ENCODE peak calls at places on chromosomes 6 and 20, in six cellular contexts. F, K, P, T, S and A are unnamed samples.

GRCh38 chr6:108165714-108166663 is at the start of gene NR2E1:
- DNase-seq in S (no peak), F (no peak), P (peak; percentile 9), T (peak; percentile 50), K (no peak), A (no peak)

GRCh38 chr6:98487612-98488011 is 346.8 kb upstream of the POU3F2 start:
- DNase-seq in S (no peak), T (no peak), K (no peak), F (no peak), P (no peak), A (no peak)

GRCh38 chr20:63703471-63703975 is 4.3 kb downstream of the ARFRP1 start:
- DNase-seq in S (peak; percentile 15), P (no peak), F (no peak), T (peak; percentile 73), K (no peak), A (no peak)

GRCh38 chr6:71326611-71327010 is 38.0 kb downstream of the OGFRL1 start:
- DNase-seq in F (peak; percentile 45), T (no peak), P (no peak), K (no peak), S (no peak), A (no peak)

GRCh38 chr6:150641398-150642139 is 41.9 kb downstream of the PLEKHG1 start:
- DNase-seq in T (no peak), S (no peak), P (no peak), K (no peak), F (no peak), A (peak; percentile 29)

GRCh38 chr6:25384967-25385366 is 105.8 kb downstream of the CARMIL1 start:
- DNase-seq in S (no peak), K (no peak), T (no peak), P (peak; percentile 4), F (no peak), A (peak; percentile 67)

GRCh38 chr20:543369-544152 is at the start of gene CSNK2A1:
- DNase-seq in P (peak; percentile 94), T (peak; percentile 97), F (peak; percentile 95), S (peak; percentile 95), K (peak; percentile 96), A (peak; percentile 86)

GRCh38 chr6:35496851-35497570 is at the start of gene TEAD3:
- DNase-seq in K (peak; percentile 59), P (peak; percentile 56), T (peak; percentile 84), S (peak; percentile 58), F (peak; percentile 68), A (peak; percentile 22)

GRCh38 chr20:35547319-35547718 is 5.4 kb downstream of the ERGIC3 start:
- DNase-seq in F (no peak), T (no peak), S (no peak), K (no peak), P (no peak), A (no peak)

GRCh38 chr6:137769797-137770362 is 97.2 kb upstream of the TNFAIP3 start:
- DNase-seq in F (no peak), P (no peak), S (no peak), K (no peak), T (no peak), A (no peak)

GRCh38 chr20:13650474-13650873 is 11.7 kb upstream of the TASP1 start:
- DNase-seq in F (no peak), S (no peak), K (no peak), P (no peak), T (no peak), A (no peak)

GRCh38 chr20:2305479-2305878 is 9.7 kb downstream of the TGM3 start:
- DNase-seq in P (no peak), S (no peak), F (no peak), K (no peak), T (no peak), A (no peak)

GRCh38 chr20:9878096-9878495 is 39.2 kb upstream of the PAK5 start:
- DNase-seq in S (no peak), K (no peak), T (no peak), F (no peak), P (no peak), A (no peak)

GRCh38 chr6:15901141-15902115 is 227.5 kb upstream of the MYLIP start:
- DNase-seq in K (no peak), P (no peak), S (no peak), T (no peak), F (peak; percentile 26), A (no peak)

GRCh38 chr20:7714549-7714948 is 225.7 kb downstream of the HAO1 start:
- DNase-seq in T (no peak), P (no peak), K (no peak), S (no peak), F (no peak), A (no peak)

GRCh38 chr6:110338820-110339470 is 19.2 kb downstream of the METTL24 start:
- DNase-seq in P (peak; percentile 37), T (no peak), K (no peak), F (no peak), S (no peak), A (no peak)

GRCh38 chr6:7542878-7543394 is 1.5 kb downstream of the DSP start:
- DNase-seq in K (no peak), P (peak; percentile 41), F (peak; percentile 72), S (peak; percentile 75), T (peak; percentile 92), A (peak; percentile 26)

GRCh38 chr20:11912664-11913415 is 4.9 kb upstream of the BTBD3 start:
- DNase-seq in T (no peak), P (no peak), S (no peak), F (no peak), K (no peak), A (no peak)

GRCh38 chr6:145929037-145929633 is 35.0 kb downstream of the SHPRH start:
- DNase-seq in K (no peak), T (no peak), F (peak; percentile 58), P (peak; percentile 60), S (no peak), A (peak; percentile 25)

GRCh38 chr6:156068870-156069269 is 613.2 kb upstream of the NOX3 start:
- DNase-seq in F (no peak), K (no peak), T (no peak), P (no peak), S (no peak), A (no peak)

GRCh38 chr6:21539621-21540100 is 53.9 kb upstream of the SOX4 start:
- DNase-seq in S (no peak), K (no peak), T (no peak), F (no peak), P (no peak), A (no peak)

GRCh38 chr6:142833054-142833453 is 111.9 kb downstream of the HIVEP2 start:
- DNase-seq in T (no peak), P (peak; percentile 98), S (no peak), F (peak; percentile 90), K (no peak), A (peak; percentile 95)

GRCh38 chr6:98272061-98272460 is 562.3 kb upstream of the POU3F2 start:
- DNase-seq in K (no peak), S (no peak), F (no peak), P (no peak), T (no peak), A (no peak)

GRCh38 chr6:56552212-56553130 is 90.2 kb downstream of the DST start:
- DNase-seq in S (no peak), F (peak; percentile 52), P (peak; percentile 76), K (no peak), T (no peak), A (peak; percentile 80)

GRCh38 chr6:24566020-24566752 is 71.4 kb downstream of the ALDH5A1 start:
- DNase-seq in S (no peak), F (peak; percentile 34), K (no peak), T (no peak), P (peak; percentile 10), A (peak; percentile 20)

GRCh38 chr6:159758031-159759001 is 3.5 kb upstream of the ACAT2 start:
- DNase-seq in F (peak; percentile 58), K (no peak), S (no peak), P (peak; percentile 81), T (no peak), A (peak; percentile 72)

GRCh38 chr6:87944541-87944954 is 103.1 kb upstream of the SPACA1 start:
- DNase-seq in P (peak; percentile 36), T (peak; percentile 57), S (no peak), F (peak; percentile 60), K (no peak), A (peak; percentile 78)

GRCh38 chr6:138817799-138818198 is 21.9 kb downstream of the ECT2L start:
- DNase-seq in T (no peak), P (peak; percentile 81), F (peak; percentile 98), K (no peak), S (no peak), A (peak; percentile 86)

GRCh38 chr6:99331531-99331930 is 17.9 kb downstream of the FAXC start:
- DNase-seq in P (no peak), T (no peak), S (no peak), F (no peak), K (no peak), A (no peak)

GRCh38 chr6:79812195-79812594 is 135.2 kb downstream of the ELOVL4 start:
- DNase-seq in F (no peak), P (no peak), K (no peak), S (no peak), T (no peak), A (no peak)

GRCh38 chr6:34281702-34282334 is 33.0 kb upstream of the SMIM29 start:
- DNase-seq in F (no peak), P (no peak), K (no peak), S (no peak), T (no peak), A (no peak)
- H3K4me1 ChIP-seq in F (peaks cover 6% of the 10 kb centered on the region), P (peaks cover 8% of the 10 kb centered on the region), K (no peaks in the 10 kb centered on the region), S (peaks cover 18% of the 10 kb centered on the region), T (peaks cover 3% of the 10 kb centered on the region), A (no peaks in the 10 kb centered on the region)

DNA sequence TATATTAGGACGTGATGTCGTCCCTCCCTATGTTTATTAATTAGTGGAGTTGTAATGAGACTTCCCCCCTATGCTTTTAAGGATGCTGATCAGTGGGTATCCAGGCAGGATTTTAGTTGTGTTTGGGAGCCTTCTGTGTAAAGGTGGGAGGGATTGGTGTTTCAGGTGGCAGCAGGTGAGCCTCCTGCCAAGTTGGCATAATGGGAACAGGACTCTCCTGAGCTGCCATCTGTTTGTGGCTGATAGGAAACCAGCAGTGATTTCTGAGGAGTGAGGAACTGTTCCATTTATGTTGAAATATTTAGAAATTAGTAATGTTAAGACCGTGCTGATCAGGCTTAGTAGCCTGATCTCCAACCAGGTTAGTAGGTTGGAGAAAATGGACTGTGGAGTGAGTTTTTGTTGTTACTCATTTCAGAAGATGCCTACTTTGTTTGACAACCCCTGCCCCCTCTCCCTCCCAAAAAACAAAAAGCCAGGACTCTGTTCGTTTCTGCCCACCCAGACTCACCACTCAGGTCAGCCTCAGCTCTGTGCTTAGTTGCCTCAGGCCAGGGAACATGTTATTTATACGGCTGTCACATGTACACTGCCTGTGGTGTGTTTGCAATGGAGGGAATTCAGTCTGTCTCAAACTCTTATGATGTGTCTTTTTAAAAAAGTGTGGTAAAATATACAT is 55.4 kb upstream of the TULP4 start:
- DNase-seq in T (no peak), P (no peak), S (no peak), F (no peak), K (no peak), A (no peak)
- H3K4me1 ChIP-seq in T (no peaks in the 10 kb centered on the region), P (peaks cover 3% of the 10 kb centered on the region), S (no peaks in the 10 kb centered on the region), F (peaks cover 2% of the 10 kb centered on the region), K (peaks cover 29% of the 10 kb centered on the region), A (no peaks in the 10 kb centered on the region)

GRCh38 chr6:3418521-3419060 is 38.3 kb downstream of the SLC22A23 start:
- DNase-seq in T (no peak), S (no peak), P (peak; percentile 18), K (no peak), F (no peak), A (no peak)
- H3K4me1 ChIP-seq in T (peaks cover 36% of the 10 kb centered on the region), S (no peaks in the 10 kb centered on the region), P (no peaks in the 10 kb centered on the region), K (no peaks in the 10 kb centered on the region), F (peaks cover 6% of the 10 kb centered on the region), A (peaks cover 37% of the 10 kb centered on the region)

DNA sequence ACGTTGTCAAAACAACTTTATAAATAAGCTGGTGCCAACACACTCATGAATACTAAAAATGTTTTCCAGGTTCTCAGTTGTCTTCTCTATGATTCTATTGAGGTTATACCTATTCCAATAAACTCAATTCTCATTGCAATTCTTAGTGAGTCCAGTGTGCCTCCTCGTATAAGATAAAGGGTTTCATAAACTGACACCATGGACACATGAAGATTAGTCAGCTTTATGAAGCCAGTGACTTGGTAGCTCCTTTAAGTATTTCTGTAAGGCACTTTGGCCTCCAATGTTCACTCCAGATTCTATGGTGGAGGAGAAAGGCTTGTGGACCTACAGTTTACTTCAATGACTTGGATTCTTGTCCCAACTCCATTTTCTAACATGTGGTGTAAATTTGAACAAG is 521.3 kb upstream of the JARID2 start:
- DNase-seq in S (no peak), P (no peak), T (no peak), K (no peak), F (no peak), A (no peak)
- H3K4me1 ChIP-seq in S (peaks cover 18% of the 10 kb centered on the region), P (peaks cover 10% of the 10 kb centered on the region), T (no peaks in the 10 kb centered on the region), K (peaks cover 13% of the 10 kb centered on the region), F (no peaks in the 10 kb centered on the region), A (peaks cover 4% of the 10 kb centered on the region)